ENCODE peak calls at places on chromosomes 11 and 22, in ten cellular contexts. H is suprapubic skin, R is GM12878, Y is H1, N is A549, K is sigmoid colon, B is transverse colon, L is stomach, D is tibial nerve, W is esophagus muscularis mucosa. E is an unnamed sample.

GRCh38 chr22:20422965-20423635 is 14.5 kb downstream of the SCARF2 start:
- DNase-seq in W (no peak), N (no peak), R (no peak), D (no peak), K (peak; percentile 89), L (peak; percentile 78), H (peak; percentile 74), B (no peak), Y (no peak), E (peak; percentile 53)

GRCh38 chr11:27456140-27456801 is 16.3 kb downstream of the LGR4 start:
- DNase-seq in Y (no peak), R (no peak), K (no peak), W (no peak), H (no peak), L (no peak), B (no peak), D (no peak), N (no peak), E (no peak)

GRCh38 chr11:109096266-109096665 is 325.7 kb upstream of the C11orf87 start:
- DNase-seq in K (no peak), D (no peak), H (no peak), R (no peak), Y (no peak), W (no peak), L (no peak), B (no peak), N (no peak), E (no peak)

GRCh38 chr22:22822106-22822505 is 65.5 kb upstream of the IGLL5 start:
- DNase-seq in N (no peak), H (no peak), Y (no peak), B (no peak), K (no peak), L (no peak), D (no peak), W (peak; percentile 78), R (no peak), E (no peak)

GRCh38 chr11:15927196-15927865 is 429.0 kb downstream of the SOX6 start:
- DNase-seq in Y (no peak), W (no peak), H (no peak), N (no peak), D (no peak), R (no peak), B (no peak), L (no peak), K (no peak), E (no peak)

GRCh38 chr11:96278039-96278897 is 64.7 kb downstream of the MAML2 start:
- DNase-seq in H (no peak), D (no peak), Y (no peak), R (no peak), N (no peak), W (no peak), K (no peak), B (no peak), L (no peak), E (no peak)

GRCh38 chr11:11746454-11746853 is 95.3 kb upstream of the USP47 start:
- DNase-seq in B (no peak), W (no peak), Y (no peak), R (no peak), D (no peak), K (no peak), H (no peak), L (no peak), N (no peak), E (no peak)

GRCh38 chr11:120801801-120802689 is 221.9 kb upstream of the TBCEL start:
- DNase-seq in N (peak; percentile 50), Y (peak; percentile 91), W (no peak), L (peak; percentile 68), K (peak; percentile 72), B (peak; percentile 62), H (no peak), R (no peak), D (peak; percentile 73), E (peak; percentile 60)

GRCh38 chr11:18632841-18633240 is 1.3 kb downstream of the SPTY2D1 start:
- DNase-seq in K (no peak), R (no peak), D (no peak), H (no peak), W (no peak), B (no peak), L (no peak), N (no peak), Y (no peak), E (no peak)

GRCh38 chr11:32752001-32752400 is 42.5 kb downstream of the CCDC73 start:
- DNase-seq in D (no peak), H (no peak), N (no peak), W (no peak), B (no peak), R (no peak), K (no peak), Y (no peak), L (no peak), E (no peak)

GRCh38 chr22:39723899-39724351 is 153.4 kb downstream of the CACNA1I start:
- DNase-seq in R (no peak), Y (no peak), K (no peak), H (peak; percentile 63), N (no peak), B (no peak), D (no peak), W (no peak), L (peak; percentile 25), E (no peak)

GRCh38 chr22:36136988-36137387 is 23.6 kb downstream of the APOL3 start:
- DNase-seq in D (no peak), Y (no peak), N (no peak), B (no peak), R (no peak), W (no peak), K (no peak), L (no peak), H (no peak), E (no peak)

GRCh38 chr11:69542314-69543168 is 61.1 kb downstream of the LINC01488 start:
- DNase-seq in L (no peak), W (no peak), K (peak; percentile 43), B (no peak), H (peak; percentile 53), D (no peak), N (no peak), Y (no peak), R (no peak), E (no peak)

GRCh38 chr11:64777449-64778222 is 706 bp downstream of the SF1 start:
- DNase-seq in W (no peak), N (peak; percentile 94), D (peak; percentile 62), B (peak; percentile 84), L (peak; percentile 85), R (no peak), H (peak; percentile 90), Y (peak; percentile 80), K (peak; percentile 91), E (peak; percentile 78)

GRCh38 chr11:129375731-129376657 is at the start of gene BARX2:
- DNase-seq in D (no peak), K (no peak), W (no peak), R (no peak), H (no peak), N (no peak), L (peak; percentile 82), Y (peak; percentile 77), B (peak; percentile 79), E (no peak)

DNA sequence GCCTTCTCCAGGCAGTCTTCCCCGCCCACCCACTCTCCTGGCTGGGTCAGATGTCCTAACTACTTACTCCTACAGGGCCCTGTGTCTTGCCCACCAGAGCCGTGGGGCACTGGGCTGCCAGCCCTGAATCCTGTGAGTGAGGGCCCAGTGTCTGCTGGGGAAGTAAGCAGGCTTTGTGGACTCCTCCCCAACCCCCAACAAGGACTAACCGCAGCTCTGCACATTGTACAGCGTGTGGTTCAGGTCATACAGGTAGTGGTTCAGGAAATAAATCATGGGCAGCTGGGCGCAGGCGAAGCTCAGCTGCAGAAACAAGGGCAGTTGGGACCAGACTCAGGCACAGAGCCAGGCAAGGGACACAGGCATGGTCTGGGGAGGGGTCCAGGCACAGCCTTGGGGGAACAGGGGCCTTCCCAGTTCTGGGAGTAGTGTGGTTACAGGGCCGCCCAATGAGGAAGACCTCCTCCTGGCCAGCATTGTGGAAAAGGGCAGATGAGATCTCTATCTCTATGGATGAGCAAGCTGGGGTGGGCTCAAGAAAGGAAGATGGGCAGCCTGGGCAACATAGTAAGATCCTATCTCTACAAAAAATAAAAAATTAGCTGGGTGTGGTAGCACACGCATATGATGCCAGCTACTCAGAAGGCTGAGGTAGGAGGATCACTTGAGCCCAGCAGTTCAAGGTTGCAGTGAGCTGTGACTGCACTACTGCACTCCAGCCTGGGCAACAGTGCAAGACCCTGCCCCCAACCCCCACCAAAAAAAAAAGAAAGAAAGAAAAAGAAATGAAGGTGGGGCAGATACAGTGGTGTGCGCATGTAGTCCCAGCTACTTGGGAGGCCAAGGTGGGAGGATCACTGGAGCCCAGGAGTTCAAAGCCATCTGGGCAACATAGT is 5.5 kb downstream of the UNC93B1 start:
- DNase-seq in R (no peak), N (no peak), W (no peak), Y (no peak), H (no peak), K (no peak), L (no peak), D (no peak), B (peak; percentile 56), E (no peak)
- TF ChIP-seq EP300 in R (no peak), N (no peak), W (no peak), Y (no peak), H (no peak), K (no peak), L (no peak), D (no peak), B (no peak), E (no peak)

GRCh38 chr22:41526802-41527799 is 17.2 kb downstream of the POLR3H start:
- DNase-seq in R (no peak), N (peak; percentile 66), L (peak; percentile 65), Y (peak; percentile 90), D (no peak), W (no peak), H (peak; percentile 79), K (peak; percentile 84), B (peak; percentile 55), E (no peak)
- TF ChIP-seq POLR2A in R (peak; percentile 52), N (no peak), L (no peak), Y (peak; percentile 62), D (no peak), W (no peak), H (no peak), K (no peak), B (no peak), E (no peak)

GRCh38 chr11:10605941-10606381 is 37.5 kb upstream of the LYVE1 start:
- DNase-seq in K (peak; percentile 83), Y (no peak), W (peak; percentile 92), R (no peak), H (no peak), D (peak; percentile 41), N (no peak), B (peak; percentile 49), L (peak; percentile 46), E (peak; percentile 53)
- TF ChIP-seq EP300 in K (no peak), Y (no peak), W (no peak), R (no peak), H (no peak), D (no peak), N (no peak), B (no peak), L (no peak), E (no peak)

GRCh38 chr22:37545703-37546435 is 14.4 kb upstream of the CDC42EP1 start:
- DNase-seq in Y (peak; percentile 88), R (no peak), D (peak; percentile 84), N (peak; percentile 79), K (peak; percentile 98), W (peak; percentile 95), B (peak; percentile 92), L (peak; percentile 95), H (peak; percentile 95), E (peak; percentile 95)
- TF ChIP-seq POLR2A in Y (peak; percentile 58), R (no peak), D (no peak), N (peak; percentile 61), K (peak; percentile 67), W (peak; percentile 33), B (peak; percentile 81), L (peak; percentile 48), H (no peak), E (peak; percentile 89)